ENCODE peak calls at places on chromosome 19, in four cellular contexts. Z is K562, P is GM12878, U is HepG2. J is an unnamed sample.

GRCh38 chr19:41957838-41958366 is 1.2 kb downstream of the RABAC1 start:
- DNase-seq in Z (peak), P (no peak), U (peak), J (peak)

GRCh38 chr19:17725422-17726078 is 6.3 kb downstream of the MAP1S start:
- DNase-seq in Z (no peak), P (no peak), U (no peak), J (no peak)

GRCh38 chr19:56141416-56141992 is 417 bp downstream of the ZNF444 start:
- DNase-seq in Z (peak), P (no peak), U (no peak), J (no peak)

GRCh38 chr19:5285955-5286354 is 54.7 kb downstream of the PTPRS start:
- DNase-seq in Z (no peak), P (no peak), U (no peak), J (no peak)

GRCh38 chr19:43675269-43675879 is 5.4 kb upstream of the PLAUR start:
- DNase-seq in Z (no peak), P (peak), U (no peak), J (peak)

GRCh38 chr19:56071151-56071550 is 49.9 kb downstream of the ZNF787 start:
- DNase-seq in Z (peak), P (no peak), U (peak), J (no peak)

GRCh38 chr19:3612330-3612729 is 5.7 kb upstream of the TBXA2R start:
- DNase-seq in Z (no peak), P (no peak), U (no peak), J (no peak)

GRCh38 chr19:16301999-16302694 is 22.5 kb upstream of the KLF2 start:
- DNase-seq in Z (no peak), P (no peak), U (no peak), J (peak)

GRCh38 chr19:31897292-31897691 is 448.1 kb upstream of the ZNF507 start:
- DNase-seq in Z (no peak), P (no peak), U (no peak), J (no peak)

GRCh38 chr19:49664171-49665070 is 1.2 kb downstream of the IRF3 start:
- DNase-seq in Z (peak), P (no peak), U (peak), J (peak)

GRCh38 chr19:41696402-41697197 is 8.5 kb upstream of the CEACAM7 start:
- DNase-seq in Z (peak), P (no peak), U (no peak), J (peak)

GRCh38 chr19:3336351-3336679 is 30.1 kb upstream of the NFIC start:
- DNase-seq in Z (no peak), P (no peak), U (no peak), J (no peak)

GRCh38 chr19:49338691-49339363 is 3.6 kb downstream of the CD37 start:
- DNase-seq in Z (peak), P (no peak), U (no peak), J (peak)

GRCh38 chr19:49591731-49592485 is 926 bp downstream of the PRR12 start:
- DNase-seq in Z (peak), P (no peak), U (no peak), J (peak)

GRCh38 chr19:3556978-3557460 is 367 bp downstream of the MFSD12 start:
- DNase-seq in Z (peak), P (no peak), U (no peak), J (peak)

GRCh38 chr19:18833849-18834643 is 2.3 kb downstream of the UPF1 start:
- DNase-seq in Z (peak), P (no peak), U (peak), J (peak)

GRCh38 chr19:16394681-16395375 is 70.2 kb downstream of the KLF2 start:
- DNase-seq in Z (no peak), P (no peak), U (no peak), J (no peak)

GRCh38 chr19:54478677-54479266 is 5.7 kb upstream of the CDC42EP5 start:
- DNase-seq in Z (peak), P (no peak), U (peak), J (peak)

GRCh38 chr19:49637865-49638350 is 2.0 kb downstream of the RRAS start:
- DNase-seq in Z (peak), P (no peak), U (no peak), J (peak)

GRCh38 chr19:54523403-54523802 is 20.8 kb downstream of the LAIR2 start:
- DNase-seq in Z (no peak), P (peak), U (no peak), J (peak)

GRCh38 chr19:58569943-58570670 is 3.0 kb downstream of the MZF1 start:
- DNase-seq in Z (no peak), P (no peak), U (no peak), J (no peak)

GRCh38 chr19:51794865-51795490 is at the start of gene FPR3:
- DNase-seq in Z (no peak), P (no peak), U (no peak), J (no peak)

GRCh38 chr19:58385313-58386165 is 1.5 kb upstream of the RPS5 start:
- DNase-seq in Z (no peak), P (no peak), U (no peak), J (no peak)

GRCh38 chr19:12400618-12401502 is at the start of gene ZNF799:
- DNase-seq in Z (peak), P (peak), U (peak), J (peak)

GRCh38 chr19:21028969-21029268 is 8.5 kb downstream of the ZNF430 start:
- DNase-seq in Z (no peak), P (no peak), U (no peak), J (no peak)

GRCh38 chr19:23116802-23117571 is at the start of gene ZNF730:
- DNase-seq in Z (peak), P (peak), U (no peak), J (peak)

GRCh38 chr19:16496613-16496983 is 404 bp downstream of the C19orf44 start:
- DNase-seq in Z (peak), P (no peak), U (no peak), J (no peak)

GRCh38 chr19:49155005-49155826 is at the start of gene HRC:
- DNase-seq in Z (peak), P (no peak), U (peak), J (no peak)

GRCh38 chr19:5143471-5144411 is 174.8 kb downstream of the KDM4B start:
- DNase-seq in Z (no peak), P (no peak), U (no peak), J (no peak)

GRCh38 chr19:8306235-8307054 is 1.7 kb downstream of the CD320 start:
- DNase-seq in Z (no peak), P (no peak), U (no peak), J (no peak)
- H3K9ac ChIP-seq in Z (peak), P (no peak), U (peak), J (no peak)

GRCh38 chr19:45342911-45343310 is 2.4 kb downstream of the KLC3 start:
- DNase-seq in Z (no peak), P (no peak), U (no peak), J (no peak)
- TF ChIP-seq MYC in Z (no peak), P (no peak), U (no peak), J (no peak)

DNA sequence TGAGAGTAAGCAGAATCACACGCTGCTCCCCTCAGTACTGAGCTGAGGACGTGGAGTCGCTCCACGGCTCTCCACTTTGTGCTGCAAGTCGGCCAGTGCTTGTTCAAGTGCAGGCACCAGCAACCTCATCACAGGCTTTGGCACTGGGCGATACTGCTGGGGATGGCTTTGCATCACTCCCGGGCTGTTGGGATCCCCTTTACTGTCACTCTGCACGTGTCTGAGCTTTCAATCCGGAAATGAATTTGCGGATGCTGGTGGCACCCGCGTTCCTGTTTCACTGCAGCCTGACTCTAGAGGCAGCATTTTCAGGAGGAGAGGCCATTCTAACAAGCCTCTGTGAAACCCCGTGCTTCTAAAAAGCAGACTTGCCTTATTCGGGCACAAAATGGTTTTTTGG is 19.1 kb downstream of the SMARCA4 start:
- DNase-seq in Z (no peak), P (peak), U (no peak), J (no peak)
- H3K9ac ChIP-seq in Z (peak), P (peak), U (no peak), J (no peak)

GRCh38 chr19:800360-801029 is 3.2 kb downstream of the PTBP1 start:
- DNase-seq in Z (peak), P (no peak), U (peak), J (peak)

GRCh38 chr19:801030-801860 is 4.0 kb downstream of the PTBP1 start:
- DNase-seq in Z (no peak), P (no peak), U (no peak), J (peak)

GRCh38 chr19:802497-802887 is 5.2 kb downstream of the PTBP1 start:
- DNase-seq in Z (no peak), P (no peak), U (no peak), J (peak)

GRCh38 chr19:802888-803561 is 5.8 kb downstream of the PTBP1 start:
- DNase-seq in Z (no peak), P (no peak), U (no peak), J (no peak)

DNA sequence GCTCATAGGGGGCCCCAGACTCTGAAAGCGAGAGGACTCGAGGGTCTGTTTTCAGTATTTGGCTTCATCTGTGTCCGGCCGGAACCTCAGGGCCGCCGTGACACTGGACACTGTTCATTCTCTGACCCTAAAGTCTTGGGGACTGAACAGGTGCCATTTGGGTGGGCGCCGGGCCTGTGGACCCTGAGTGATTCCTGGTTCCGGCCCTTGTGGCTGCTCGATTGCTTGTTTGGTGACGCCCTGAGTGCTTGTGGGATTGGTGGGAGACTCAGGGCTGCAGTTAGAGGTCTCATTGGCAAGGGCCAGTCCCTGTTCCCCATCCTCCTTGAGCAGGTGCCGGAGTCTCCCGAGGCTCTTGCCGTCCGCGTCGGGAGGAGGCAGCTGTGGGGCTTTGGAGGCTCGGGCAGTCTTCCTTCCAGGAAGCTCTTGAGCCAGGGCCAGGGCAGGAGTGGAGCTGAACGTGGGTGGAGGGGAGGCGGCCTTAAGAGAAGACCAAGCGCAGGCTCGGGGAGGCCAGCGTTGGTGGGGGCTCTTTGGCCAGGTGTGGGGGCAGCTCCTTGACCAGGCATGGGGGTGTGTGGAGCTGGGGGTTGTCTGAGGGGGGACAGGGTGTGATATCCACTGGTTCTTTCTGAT is 4.7 kb downstream of the PTBP1 start:
- DNase-seq in Z (no peak), P (no peak), U (no peak), J (peak)
- TF ChIP-seq MYC in Z (no peak), P (no peak), U (no peak), J (no peak)

DNA sequence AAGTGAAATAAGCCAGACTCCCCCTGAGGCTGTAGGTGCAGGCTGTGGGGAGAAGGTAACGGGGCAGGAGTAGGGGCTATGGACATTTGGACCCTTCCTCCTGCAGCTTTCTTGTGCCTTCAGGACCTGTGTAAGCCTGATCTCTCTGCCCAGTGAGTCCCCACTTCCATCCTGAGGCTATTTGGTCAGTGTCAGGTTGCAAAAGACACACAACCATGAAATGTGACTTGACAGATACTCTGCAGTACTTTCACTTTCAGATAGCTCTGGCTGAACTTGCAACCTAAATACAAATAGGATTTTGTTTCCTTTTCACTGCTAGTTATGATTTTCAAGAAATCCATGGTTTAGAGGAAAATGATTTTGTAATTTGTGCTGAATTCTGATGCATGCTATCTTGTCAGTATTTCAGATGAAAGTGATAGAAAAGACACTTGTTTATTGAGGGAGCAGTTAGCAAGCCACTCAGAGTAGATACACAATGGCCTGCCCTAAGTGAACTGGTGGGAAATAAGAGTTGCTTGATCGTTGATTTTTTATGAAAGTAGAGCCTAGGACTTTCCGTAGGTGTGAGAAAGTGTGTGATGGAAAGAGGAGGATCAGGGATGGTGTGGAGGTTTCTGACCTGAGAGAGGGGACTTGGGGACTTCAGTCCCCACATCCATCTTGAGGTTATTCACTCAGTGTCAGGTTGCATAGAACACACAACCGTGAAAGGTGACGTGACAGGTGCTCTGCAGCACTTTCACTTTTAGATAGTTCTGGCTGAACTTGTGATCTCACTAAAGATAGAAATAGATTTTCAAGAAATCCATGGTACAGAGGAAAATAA is 18.0 kb upstream of the EID2 start:
- DNase-seq in Z (no peak), P (peak), U (peak), J (no peak)
- H3K9ac ChIP-seq in Z (no peak), P (peak), U (no peak), J (no peak)

DNA sequence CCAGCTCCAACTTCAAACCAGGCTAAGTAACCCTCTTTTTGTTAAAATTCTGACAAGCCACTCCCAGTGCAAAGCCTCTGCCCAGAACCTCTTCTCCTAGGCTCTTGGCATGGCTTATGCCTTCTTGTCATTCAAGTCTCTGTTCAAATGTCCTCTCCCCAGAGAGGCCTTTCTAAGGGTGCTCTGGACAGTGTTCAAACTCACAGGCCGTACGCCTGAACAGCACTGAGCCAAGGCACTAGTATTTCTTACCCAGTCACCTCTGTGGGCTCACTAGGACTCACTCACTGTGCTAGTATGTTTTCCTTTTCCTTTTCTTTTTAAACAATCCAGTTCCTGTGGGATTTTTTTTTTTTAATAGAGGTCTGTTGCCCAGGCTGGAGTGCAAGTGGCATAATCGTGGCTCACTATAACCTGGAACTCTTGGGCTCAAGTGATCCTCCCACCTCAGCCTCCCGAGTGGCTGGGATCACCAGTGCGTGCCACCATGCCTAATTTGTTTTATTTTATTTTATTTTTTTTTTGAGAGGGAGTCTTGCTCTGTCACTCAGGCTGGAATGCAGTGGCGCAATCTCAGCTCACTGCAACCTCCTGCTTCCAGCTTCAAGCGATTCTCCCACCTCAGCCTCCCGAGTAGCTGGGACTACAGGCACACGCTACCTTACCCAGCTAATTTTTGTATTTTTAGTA is 2.3 kb upstream of the ASF1B start:
- DNase-seq in Z (no peak), P (no peak), U (no peak), J (peak)
- TF ChIP-seq MYC in Z (no peak), P (no peak), U (no peak), J (no peak)

DNA sequence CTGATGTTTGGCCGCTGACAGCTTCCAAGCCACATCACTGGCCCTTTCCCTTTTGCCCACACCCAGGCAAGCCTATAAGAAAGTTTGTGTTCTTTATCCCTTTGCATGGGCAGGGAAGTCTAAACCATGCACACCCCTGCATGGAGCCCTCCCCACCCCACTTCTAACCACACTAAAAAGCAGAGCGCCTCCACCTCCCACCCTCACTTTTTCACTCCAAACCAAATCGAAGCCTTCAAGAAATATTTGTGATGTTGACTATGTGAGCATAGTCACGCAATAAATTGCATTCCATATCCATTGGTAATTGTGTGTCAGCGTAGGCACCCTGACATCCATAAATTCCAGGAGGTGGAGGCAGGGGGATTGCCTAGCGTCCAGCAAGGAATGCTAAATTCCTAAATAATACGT is 104.4 kb upstream of the LSM14A start:
- DNase-seq in Z (no peak), P (no peak), U (no peak), J (no peak)
- H3K9ac ChIP-seq in Z (no peak), P (no peak), U (no peak), J (no peak)

GRCh38 chr19:46700704-46701103 is 16.2 kb downstream of the PRKD2 start:
- DNase-seq in Z (no peak), P (no peak), U (no peak), J (no peak)

GRCh38 chr19:46693760-46694159 is 23.2 kb downstream of the PRKD2 start:
- DNase-seq in Z (no peak), P (no peak), U (no peak), J (no peak)

GRCh38 chr19:46696052-46696451 is 20.9 kb downstream of the PRKD2 start:
- DNase-seq in Z (no peak), P (no peak), U (no peak), J (no peak)

GRCh38 chr19:46698395-46699321 is 18.3 kb downstream of the PRKD2 start:
- DNase-seq in Z (no peak), P (no peak), U (no peak), J (no peak)

GRCh38 chr19:46697142-46697960 is 19.6 kb downstream of the PRKD2 start:
- DNase-seq in Z (peak), P (no peak), U (no peak), J (peak)
- TF ChIP-seq MYC in Z (peak), P (no peak), U (no peak), J (no peak)

DNA sequence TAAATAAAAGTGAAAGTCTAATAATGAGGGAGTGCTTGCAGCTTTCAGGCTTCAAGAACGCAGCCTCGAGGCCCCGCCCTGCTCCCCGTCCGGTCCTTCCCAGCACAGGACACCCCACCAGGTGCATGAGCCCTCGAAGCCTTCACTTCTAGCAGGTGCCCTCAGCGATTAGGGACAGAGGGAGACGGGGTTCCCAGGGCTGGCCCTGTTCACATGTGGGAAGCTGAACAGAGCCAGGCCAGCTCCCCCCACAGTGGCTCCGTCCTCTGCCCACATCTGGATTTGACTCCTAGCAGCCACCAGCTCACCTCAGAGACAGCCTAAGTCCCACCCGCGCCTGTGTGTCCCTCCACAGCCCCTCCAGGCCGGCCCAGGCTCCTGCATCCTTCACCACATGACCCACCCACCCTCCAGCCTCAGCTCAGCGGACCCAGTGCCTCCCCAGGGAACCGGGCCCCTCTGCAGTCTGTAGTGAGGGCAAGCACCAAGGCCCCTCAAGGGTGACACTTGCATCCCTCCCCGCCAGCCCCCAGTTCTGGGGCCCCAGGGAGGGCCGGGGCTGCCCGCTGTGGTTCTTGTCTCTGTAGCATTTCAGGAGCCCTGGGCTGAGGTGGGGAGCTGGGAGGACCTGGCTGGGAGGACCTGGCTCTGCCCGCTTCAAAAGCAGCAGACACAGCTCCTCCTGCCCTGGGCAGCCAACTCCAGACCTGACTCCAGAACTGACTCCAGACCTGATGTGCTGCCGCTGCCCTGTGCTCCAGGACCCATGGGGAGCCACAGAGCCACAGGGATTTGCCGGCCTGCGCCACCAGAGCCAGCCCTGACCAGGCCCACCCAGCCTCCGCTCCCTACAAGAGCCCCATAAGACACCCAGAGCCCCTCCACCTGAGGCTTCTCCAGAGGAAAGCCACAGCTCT is 27.3 kb downstream of the GPX4 start:
- DNase-seq in Z (no peak), P (no peak), U (no peak), J (peak)
- H3K9ac ChIP-seq in Z (peak), P (peak), U (no peak), J (peak)

J was measured in endothelial cell of umbilical vein.